ENCODE peak calls at places on chromosome 9, in six cellular contexts. One of them, this sample, is unnamed.

GRCh38 chr9:20148416-20148815 is 359.6 kb upstream of the SLC24A2 start:
- DNase-seq in GM12892: no peak
- DNase-seq in HepG2: no peak
- DNase-seq in K562: no peak
- DNase-seq in GM12878: no peak
- DNase-seq in H1: no peak
- DNase-seq in this sample: no peak

GRCh38 chr9:93575706-93576295 is 583 bp upstream of the PHF2 start:
- DNase-seq in H1: peak; percentile 65
- DNase-seq in GM12892: peak; percentile 70
- DNase-seq in K562: peak; percentile 67
- DNase-seq in HepG2: no peak
- DNase-seq in GM12878: no peak
- DNase-seq in this sample: peak; percentile 67

GRCh38 chr9:103942652-103943051 is 151.5 kb upstream of the SMC2 start:
- DNase-seq in GM12878: no peak
- DNase-seq in GM12892: no peak
- DNase-seq in HepG2: no peak
- DNase-seq in K562: no peak
- DNase-seq in H1: no peak
- DNase-seq in this sample: no peak

GRCh38 chr9:109253637-109254284 is 67.1 kb downstream of the EPB41L4B start:
- DNase-seq in HepG2: no peak
- DNase-seq in GM12892: no peak
- DNase-seq in K562: no peak
- DNase-seq in H1: no peak
- DNase-seq in GM12878: no peak
- DNase-seq in this sample: no peak

GRCh38 chr9:121286973-121287721 is 19.2 kb downstream of the GSN start:
- DNase-seq in GM12878: no peak
- DNase-seq in GM12892: no peak
- DNase-seq in H1: peak; percentile 77
- DNase-seq in K562: peak; percentile 96
- DNase-seq in HepG2: peak; percentile 86
- DNase-seq in this sample: no peak

GRCh38 chr9:33868430-33869000 is 51.6 kb downstream of the UBE2R2 start:
- DNase-seq in HepG2: no peak
- DNase-seq in GM12878: no peak
- DNase-seq in H1: no peak
- DNase-seq in K562: no peak
- DNase-seq in GM12892: no peak
- DNase-seq in this sample: no peak

GRCh38 chr9:136209786-136210185 is 4.9 kb upstream of the LHX3 start:
- DNase-seq in K562: no peak
- DNase-seq in H1: no peak
- DNase-seq in HepG2: no peak
- DNase-seq in GM12878: no peak
- DNase-seq in GM12892: no peak
- DNase-seq in this sample: no peak

GRCh38 chr9:27108981-27109541 is at the start of gene TEK:
- DNase-seq in GM12892: no peak
- DNase-seq in K562: no peak
- DNase-seq in H1: no peak
- DNase-seq in GM12878: no peak
- DNase-seq in HepG2: no peak
- DNase-seq in this sample: no peak

GRCh38 chr9:79581794-79582193 is 10.0 kb downstream of the TLE4 start:
- DNase-seq in HepG2: peak; percentile 41
- DNase-seq in GM12892: no peak
- DNase-seq in H1: no peak
- DNase-seq in K562: peak; percentile 7
- DNase-seq in GM12878: no peak
- DNase-seq in this sample: no peak

GRCh38 chr9:86242012-86242411 is 17.4 kb downstream of the C9orf153 start:
- DNase-seq in H1: no peak
- DNase-seq in HepG2: no peak
- DNase-seq in K562: no peak
- DNase-seq in GM12892: no peak
- DNase-seq in GM12878: no peak
- DNase-seq in this sample: no peak

GRCh38 chr9:124251605-124252366 is 6.0 kb upstream of the NEK6 start:
- DNase-seq in GM12878: no peak
- DNase-seq in K562: no peak
- DNase-seq in GM12892: no peak
- DNase-seq in H1: no peak
- DNase-seq in HepG2: no peak
- DNase-seq in this sample: no peak

GRCh38 chr9:77215874-77216273 is 38.5 kb downstream of the VPS13A start:
- DNase-seq in K562: peak; percentile 3
- DNase-seq in H1: no peak
- DNase-seq in HepG2: peak; percentile 14
- DNase-seq in GM12878: no peak
- DNase-seq in GM12892: no peak
- DNase-seq in this sample: no peak

GRCh38 chr9:33628865-33629410 is 104.9 kb downstream of the ANKRD18B start:
- DNase-seq in K562: no peak
- DNase-seq in GM12878: no peak
- DNase-seq in HepG2: no peak
- DNase-seq in GM12892: no peak
- DNase-seq in H1: no peak
- DNase-seq in this sample: no peak

GRCh38 chr9:27726244-27727141 is 153.2 kb upstream of the C9orf72 start:
- DNase-seq in HepG2: peak; percentile 46
- DNase-seq in GM12878: peak; percentile 20
- DNase-seq in GM12892: no peak
- DNase-seq in H1: peak; percentile 76
- DNase-seq in K562: peak; percentile 38
- DNase-seq in this sample: no peak

GRCh38 chr9:133148351-133149129 is 15.2 kb downstream of the GBGT1 start:
- DNase-seq in K562: peak; percentile 52
- DNase-seq in HepG2: no peak
- DNase-seq in H1: peak; percentile 64
- DNase-seq in GM12878: no peak
- DNase-seq in GM12892: peak; percentile 57
- DNase-seq in this sample: no peak

GRCh38 chr9:122158202-122158601 is 1.4 kb downstream of the NDUFA8 start:
- DNase-seq in HepG2: peak; percentile 59
- DNase-seq in H1: no peak
- DNase-seq in GM12878: no peak
- DNase-seq in K562: peak; percentile 83
- DNase-seq in GM12892: peak; percentile 32
- DNase-seq in this sample: peak; percentile 32

GRCh38 chr9:75601280-75601679 is 289.2 kb upstream of the PCSK5 start:
- DNase-seq in GM12878: no peak
- DNase-seq in HepG2: no peak
- DNase-seq in K562: no peak
- DNase-seq in GM12892: no peak
- DNase-seq in H1: no peak
- DNase-seq in this sample: no peak

GRCh38 chr9:127776195-127776918 is 2.1 kb downstream of the SH2D3C start:
- DNase-seq in GM12878: no peak
- DNase-seq in K562: peak; percentile 82
- DNase-seq in HepG2: no peak
- DNase-seq in GM12892: peak; percentile 68
- DNase-seq in H1: peak; percentile 76
- DNase-seq in this sample: peak; percentile 60

GRCh38 chr9:80326105-80326504 is 754.3 kb downstream of the TLE4 start:
- DNase-seq in HepG2: no peak
- DNase-seq in K562: no peak
- DNase-seq in GM12892: no peak
- DNase-seq in H1: no peak
- DNase-seq in GM12878: no peak
- DNase-seq in this sample: no peak

GRCh38 chr9:36136894-36137391 is 410 bp downstream of the GLIPR2 start:
- DNase-seq in GM12878: no peak
- DNase-seq in GM12892: no peak
- DNase-seq in HepG2: no peak
- DNase-seq in K562: no peak
- DNase-seq in H1: peak; percentile 66
- DNase-seq in this sample: peak; percentile 57

GRCh38 chr9:61671276-61671973 is 481.6 kb downstream of the SPATA31A7 start:
- DNase-seq in HepG2: no peak
- DNase-seq in K562: no peak
- DNase-seq in GM12878: no peak
- DNase-seq in GM12892: no peak
- DNase-seq in H1: no peak
- DNase-seq in this sample: no peak

GRCh38 chr9:93467462-93467861 is 14.1 kb upstream of the FAM120AOS start:
- DNase-seq in GM12892: no peak
- DNase-seq in HepG2: no peak
- DNase-seq in H1: no peak
- DNase-seq in GM12878: no peak
- DNase-seq in K562: no peak
- DNase-seq in this sample: no peak

GRCh38 chr9:99345936-99346335 is 123.9 kb downstream of the SEC61B start:
- DNase-seq in HepG2: no peak
- DNase-seq in GM12892: no peak
- DNase-seq in K562: no peak
- DNase-seq in H1: no peak
- DNase-seq in GM12878: no peak
- DNase-seq in this sample: no peak

GRCh38 chr9:98094851-98095250 is 24.2 kb downstream of the TRIM14 start:
- DNase-seq in HepG2: no peak
- DNase-seq in GM12878: no peak
- DNase-seq in GM12892: no peak
- DNase-seq in K562: no peak
- DNase-seq in H1: no peak
- DNase-seq in this sample: no peak

GRCh38 chr9:115517335-115518075 is 399.5 kb upstream of the TNC start:
- DNase-seq in GM12878: no peak
- DNase-seq in H1: no peak
- DNase-seq in K562: no peak
- DNase-seq in HepG2: no peak
- DNase-seq in GM12892: no peak
- DNase-seq in this sample: no peak

GRCh38 chr9:101354765-101355708 is 29.8 kb downstream of the BAAT start:
- DNase-seq in GM12878: no peak
- DNase-seq in H1: no peak
- DNase-seq in GM12892: no peak
- DNase-seq in HepG2: no peak
- DNase-seq in K562: no peak
- DNase-seq in this sample: no peak

GRCh38 chr9:127970401-127971313 is 10.1 kb downstream of the EEIG1 start:
- DNase-seq in GM12878: peak; percentile 95
- DNase-seq in HepG2: no peak
- DNase-seq in H1: no peak
- DNase-seq in K562: no peak
- DNase-seq in GM12892: peak; percentile 90
- DNase-seq in this sample: peak; percentile 92

GRCh38 chr9:107587175-107587963 is 97.8 kb upstream of the KLF4 start:
- DNase-seq in H1: no peak
- DNase-seq in GM12892: no peak
- DNase-seq in GM12878: no peak
- DNase-seq in HepG2: no peak
- DNase-seq in K562: no peak
- DNase-seq in this sample: no peak

GRCh38 chr9:117744856-117745389 is 40.7 kb downstream of the TLR4 start:
- DNase-seq in K562: no peak
- DNase-seq in HepG2: no peak
- DNase-seq in GM12892: no peak
- DNase-seq in H1: no peak
- DNase-seq in GM12878: no peak
- DNase-seq in this sample: no peak

DNA sequence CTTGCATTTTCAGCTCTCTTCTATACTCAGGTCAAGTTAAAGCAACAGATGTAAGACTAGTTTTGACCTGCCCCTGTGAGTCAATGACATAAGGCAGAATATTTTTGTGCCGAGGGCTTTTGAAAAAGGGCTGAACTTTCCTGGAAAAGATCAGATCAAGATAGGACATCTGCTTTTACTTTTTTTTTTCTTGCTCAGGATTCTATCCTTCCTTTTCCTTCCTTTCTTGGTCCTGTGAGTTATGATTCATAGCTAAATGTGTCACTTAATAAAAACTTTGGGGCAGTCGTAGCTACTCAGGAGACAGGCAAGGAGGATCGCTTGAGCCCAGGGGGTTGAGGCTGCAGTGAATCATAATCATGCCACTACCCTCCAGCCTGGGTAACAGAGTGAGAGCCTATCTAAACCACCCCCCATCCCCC is 84.3 kb upstream of the BRINP1 start:
- DNase-seq in GM12878: no peak
- DNase-seq in K562: no peak
- DNase-seq in GM12892: no peak
- DNase-seq in H1: no peak
- DNase-seq in HepG2: no peak
- DNase-seq in this sample: no peak
- TF ChIP-seq TAF1 in GM12878: no peak
- TF ChIP-seq TAF1 in K562: no peak
- TF ChIP-seq TAF1 in GM12892: no peak
- TF ChIP-seq TAF1 in H1: no peak
- TF ChIP-seq TAF1 in HepG2: no peak
- TF ChIP-seq TAF1 in this sample: no peak

GRCh38 chr9:92455217-92455616 is 27.1 kb downstream of the ASPN start:
- DNase-seq in GM12892: no peak
- DNase-seq in HepG2: peak; percentile 20
- DNase-seq in GM12878: no peak
- DNase-seq in H1: no peak
- DNase-seq in K562: peak; percentile 30
- DNase-seq in this sample: no peak
- TF ChIP-seq POLR2A in GM12892: no peak
- TF ChIP-seq POLR2A in HepG2: no peak
- TF ChIP-seq POLR2A in GM12878: no peak
- TF ChIP-seq POLR2A in H1: no peak
- TF ChIP-seq POLR2A in K562: no peak
- TF ChIP-seq POLR2A in this sample: no peak

DNA sequence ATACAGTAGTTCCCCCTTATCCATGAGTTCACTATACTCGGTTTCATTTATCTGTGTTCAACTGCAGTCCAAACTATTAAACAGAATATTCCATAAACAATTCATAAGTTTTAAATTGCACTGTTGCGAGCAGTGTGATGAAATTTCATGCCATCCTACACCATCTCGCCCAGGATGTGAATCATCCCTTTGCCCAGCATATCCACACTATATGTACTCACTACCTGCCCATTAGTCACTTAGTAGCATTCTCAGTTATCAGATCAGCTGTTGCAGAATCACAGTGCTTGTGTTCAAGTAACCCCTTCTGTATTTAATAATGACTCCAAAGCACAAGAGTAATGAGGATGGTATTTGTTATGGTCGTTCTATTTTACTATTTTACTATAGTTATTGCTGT is 51.5 kb downstream of the SHOC1 start:
- DNase-seq in HepG2: peak; percentile 6
- DNase-seq in K562: no peak
- DNase-seq in GM12878: no peak
- DNase-seq in H1: no peak
- DNase-seq in GM12892: no peak
- DNase-seq in this sample: no peak
- TF ChIP-seq TAF1 in HepG2: no peak
- TF ChIP-seq TAF1 in K562: no peak
- TF ChIP-seq TAF1 in GM12878: no peak
- TF ChIP-seq TAF1 in H1: no peak
- TF ChIP-seq TAF1 in GM12892: no peak
- TF ChIP-seq TAF1 in this sample: no peak

GRCh38 chr9:129641751-129642585 is at the start of gene ASB6:
- DNase-seq in H1: peak; percentile 100
- DNase-seq in K562: peak; percentile 98
- DNase-seq in GM12892: peak; percentile 100
- DNase-seq in GM12878: peak; percentile 69
- DNase-seq in HepG2: peak; percentile 92
- DNase-seq in this sample: peak; percentile 100
- TF ChIP-seq POLR2A in H1: no peak
- TF ChIP-seq POLR2A in K562: peak; percentile 68
- TF ChIP-seq POLR2A in GM12892: peak; percentile 86
- TF ChIP-seq POLR2A in GM12878: peak; percentile 89
- TF ChIP-seq POLR2A in HepG2: peak; percentile 32
- TF ChIP-seq POLR2A in this sample: peak; percentile 57

This sample was measured in GM12891.